ENCODE peak calls at places on chromosomes 16 and 17, in six cellular contexts. X is spleen, V is tibial nerve, K is dorsolateral prefrontal cortex, O is GM06990, E is lower leg skin. S is an unnamed sample.

GRCh38 chr17:283911-284675 is 68.5 kb downstream of the RPH3AL start:
- DNase-seq in O (no peak), V (no peak), K (no peak), X (peak), E (no peak), S (no peak)

GRCh38 chr16:85531516-85531915 is 81.6 kb upstream of the GSE1 start:
- DNase-seq in O (no peak), K (no peak), X (no peak), E (no peak), V (no peak), S (no peak)

GRCh38 chr16:12257926-12258561 is 281.5 kb downstream of the SNX29 start:
- DNase-seq in X (no peak), K (no peak), E (no peak), V (no peak), O (no peak), S (peak)

GRCh38 chr17:69978056-69978646 is 96.9 kb upstream of the KCNJ16 start:
- DNase-seq in K (no peak), E (no peak), X (no peak), O (no peak), V (no peak), S (no peak)

GRCh38 chr16:67990018-67990386 is 9.3 kb downstream of the DPEP2 start:
- DNase-seq in O (no peak), E (no peak), K (no peak), X (no peak), V (no peak), S (no peak)

GRCh38 chr17:79776378-79777165 is 1.4 kb upstream of the CBX2 start:
- DNase-seq in X (no peak), E (no peak), V (no peak), O (no peak), K (no peak), S (no peak)

GRCh38 chr17:82520041-82520910 is 744 bp downstream of the FOXK2 start:
- DNase-seq in K (peak), E (no peak), X (peak), V (no peak), O (peak), S (no peak)

GRCh38 chr17:74249966-74250365 is 24.1 kb upstream of the DNAI2 start:
- DNase-seq in O (no peak), V (no peak), X (no peak), K (peak), E (no peak), S (no peak)

GRCh38 chr17:60598001-60598736 is 1.8 kb upstream of the PPM1D start:
- DNase-seq in K (no peak), X (no peak), V (no peak), E (no peak), O (no peak), S (no peak)

GRCh38 chr17:75908201-75908600 is 3.5 kb upstream of the MRPL38 start:
- DNase-seq in E (peak), K (no peak), X (no peak), O (no peak), V (no peak), S (no peak)

GRCh38 chr16:66608241-66609138 is 4.0 kb downstream of the CMTM3 start:
- DNase-seq in X (peak), K (peak), E (peak), V (peak), O (peak), S (peak)

GRCh38 chr16:49696414-49697101 is 159.4 kb downstream of the ZNF423 start:
- DNase-seq in X (no peak), V (no peak), O (no peak), E (no peak), K (no peak), S (no peak)

GRCh38 chr16:1773703-1774455 is 945 bp upstream of the MRPS34 start:
- DNase-seq in V (no peak), O (no peak), E (no peak), X (no peak), K (no peak), S (peak)

GRCh38 chr17:6548578-6549330 is 7.6 kb downstream of the PITPNM3 start:
- DNase-seq in V (no peak), K (peak), O (no peak), X (no peak), E (no peak), S (no peak)

GRCh38 chr17:31310260-31310659 is 3.6 kb downstream of the EVI2B start:
- DNase-seq in K (no peak), V (no peak), O (no peak), E (no peak), X (no peak), S (no peak)

GRCh38 chr17:72592242-72592966 is 471.6 kb downstream of the SOX9 start:
- DNase-seq in O (peak), X (no peak), V (peak), K (peak), E (peak), S (peak)

GRCh38 chr16:51461255-51461654 is 310.2 kb upstream of the SALL1 start:
- DNase-seq in O (no peak), X (no peak), K (no peak), V (no peak), E (no peak), S (no peak)

GRCh38 chr16:49748322-49748721 is 107.6 kb downstream of the ZNF423 start:
- DNase-seq in X (no peak), V (peak), K (no peak), E (peak), O (no peak), S (no peak)

GRCh38 chr17:41654134-41654907 is 29.9 kb upstream of the KRT17 start:
- DNase-seq in O (no peak), K (no peak), V (no peak), X (peak), E (peak), S (no peak)

GRCh38 chr16:54403580-54403979 is 117.0 kb upstream of the IRX3 start:
- DNase-seq in K (no peak), V (no peak), E (no peak), X (no peak), O (no peak), S (no peak)

GRCh38 chr17:4329838-4330237 is 36.6 kb downstream of the UBE2G1 start:
- DNase-seq in E (no peak), X (no peak), O (no peak), V (no peak), K (no peak), S (no peak)

GRCh38 chr16:86752582-86753175 is 174.3 kb downstream of the FOXL1 start:
- DNase-seq in O (no peak), V (no peak), E (no peak), K (no peak), X (peak), S (no peak)

GRCh38 chr16:29806641-29807425 is 504 bp downstream of the MAZ start:
- DNase-seq in V (no peak), E (no peak), K (no peak), X (peak), O (peak), S (no peak)

GRCh38 chr16:24825696-24826095 is 20.1 kb upstream of the SLC5A11 start:
- DNase-seq in K (no peak), E (no peak), O (no peak), X (no peak), V (no peak), S (no peak)

GRCh38 chr17:5097101-5097834 is 14.4 kb downstream of the ZNF232 start:
- DNase-seq in X (peak), O (no peak), K (peak), E (peak), V (peak), S (no peak)

GRCh38 chr17:49022391-49022941 is 25.3 kb downstream of the IGF2BP1 start:
- DNase-seq in O (no peak), K (no peak), X (no peak), V (no peak), E (no peak), S (no peak)

GRCh38 chr17:19996502-19996901 is 12.7 kb upstream of the SPECC1 start:
- DNase-seq in V (no peak), K (no peak), O (no peak), X (no peak), E (no peak), S (no peak)

GRCh38 chr17:72498671-72499210 is 377.9 kb downstream of the SOX9 start:
- DNase-seq in E (no peak), O (no peak), K (no peak), X (no peak), V (no peak), S (no peak)

GRCh38 chr16:84434800-84435199 is 66.5 kb downstream of the ATP2C2 start:
- DNase-seq in V (no peak), E (no peak), X (no peak), K (no peak), O (no peak), S (peak)

GRCh38 chr16:14300631-14301149 is 229.6 kb downstream of the MRTFB start:
- DNase-seq in X (peak), O (peak), K (peak), E (peak), V (peak), S (peak)

GRCh38 chr16:81455720-81456494 is 11.3 kb downstream of the CMIP start:
- DNase-seq in O (no peak), X (no peak), E (no peak), K (no peak), V (no peak), S (no peak)
- H3K4me3 ChIP-seq in O (no peak), X (no peak), E (no peak), K (no peak), V (no peak), S (no peak)

GRCh38 chr16:70770968-70771552 is 29.9 kb downstream of the VAC14 start:
- DNase-seq in K (peak), E (peak), O (peak), V (peak), X (no peak), S (no peak)
- TF ChIP-seq CTCF in K (peak), E (no peak), O (peak), V (peak), X (peak), S (peak)

DNA sequence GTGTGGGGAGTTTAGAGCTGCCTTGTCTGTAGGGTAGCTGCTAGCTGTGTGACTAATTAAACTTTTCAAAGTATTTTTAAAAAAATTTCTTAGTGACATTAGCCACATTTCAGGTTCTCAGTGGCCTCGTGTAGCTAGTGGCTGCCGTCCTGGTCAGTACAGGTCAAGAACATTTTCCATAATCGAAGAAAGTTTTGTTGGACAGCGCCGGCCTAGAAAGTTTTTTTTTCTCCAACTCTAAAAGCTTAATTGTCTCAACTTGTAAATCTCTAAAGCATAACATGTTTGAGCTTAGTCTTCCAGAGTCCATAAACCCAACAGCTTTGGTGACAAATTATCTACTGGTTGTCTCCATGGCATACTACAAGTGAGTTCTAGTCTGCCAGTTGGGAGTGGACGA is 4.3 kb downstream of the AKAP1 start:
- DNase-seq in V (no peak), K (no peak), E (no peak), O (no peak), X (no peak), S (no peak)
- H3K4me3 ChIP-seq in V (no peak), K (no peak), E (no peak), O (no peak), X (no peak), S (no peak)

DNA sequence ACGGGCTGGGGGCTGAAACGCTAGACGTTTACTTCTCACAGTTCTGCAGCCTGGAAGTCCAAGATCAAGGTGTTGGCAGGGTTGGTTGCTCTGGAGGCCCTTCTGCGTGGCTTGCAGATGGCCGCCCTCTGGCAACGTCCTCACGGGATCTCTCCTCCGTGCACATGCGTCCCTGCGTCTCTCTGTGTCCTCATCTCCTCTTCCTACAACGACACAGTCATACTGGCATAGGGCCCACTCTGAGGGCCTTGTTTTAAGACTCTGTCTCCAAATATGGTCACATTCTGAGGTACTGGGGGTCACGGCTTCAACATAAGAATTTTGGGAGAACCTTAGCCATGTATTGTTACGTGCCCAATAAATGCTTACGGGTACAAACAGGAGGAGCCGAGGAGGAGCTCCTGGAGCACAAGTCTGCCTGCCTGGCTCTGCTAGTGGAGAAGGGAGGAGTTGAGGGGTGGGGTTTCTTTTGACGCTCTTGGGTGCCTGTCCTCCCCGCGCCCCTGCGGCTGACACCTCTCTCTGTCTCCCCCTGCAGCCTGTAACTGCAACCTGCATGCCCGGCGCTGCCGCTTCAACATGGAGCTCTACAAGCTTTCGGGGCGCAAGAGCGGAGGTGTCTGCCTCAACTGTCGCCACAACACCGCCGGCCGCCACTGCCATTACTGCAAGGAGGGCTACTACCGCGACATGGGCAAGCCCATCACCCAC is 141.1 kb downstream of the NTN1 start:
- DNase-seq in E (no peak), V (peak), K (no peak), X (no peak), O (no peak), S (no peak)
- TF ChIP-seq CTCF in E (no peak), V (no peak), K (no peak), X (no peak), O (no peak), S (peak)

DNA sequence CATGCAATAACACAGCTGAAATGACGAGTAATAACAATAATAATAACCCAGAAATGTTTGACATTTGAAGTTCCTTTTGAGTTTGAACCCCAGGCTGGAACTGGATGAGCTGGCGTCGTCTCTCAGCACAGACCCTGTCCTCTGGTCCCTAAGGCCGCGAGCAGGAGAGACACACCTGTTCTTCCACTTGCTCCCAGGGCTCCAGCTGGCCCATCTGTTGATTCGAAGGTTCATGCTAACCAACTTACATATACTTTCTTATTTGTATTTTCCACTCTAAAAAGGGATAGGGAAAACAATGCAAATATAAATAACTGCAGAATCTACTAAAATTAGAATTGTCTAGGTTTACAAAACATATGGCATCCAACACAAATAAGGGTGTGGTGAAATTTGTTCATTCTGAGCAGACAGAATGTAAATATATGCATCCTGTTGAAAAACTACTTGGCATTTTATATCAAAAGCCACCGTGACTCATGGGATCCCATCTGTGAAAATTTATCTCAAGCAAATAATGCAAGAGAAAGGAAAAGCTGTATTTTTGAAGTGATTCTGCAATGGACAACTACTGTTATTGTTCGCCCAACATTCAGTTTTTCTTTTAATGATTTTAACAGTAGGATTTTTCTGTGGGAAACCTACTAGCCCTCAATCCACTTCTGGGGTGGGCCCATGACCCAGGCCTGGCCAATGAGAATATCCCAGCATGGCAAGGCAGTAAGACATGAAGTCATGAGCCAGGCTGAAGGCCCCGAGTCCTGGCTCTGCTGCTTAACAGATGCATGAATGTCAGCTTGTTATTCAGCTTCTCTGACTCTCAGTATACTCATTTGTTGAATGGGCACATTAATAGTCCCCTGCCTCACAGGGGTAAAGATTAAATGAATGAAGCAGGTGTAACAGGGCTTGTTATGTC is 13.2 kb upstream of the RGS9 start:
- DNase-seq in V (no peak), E (no peak), O (no peak), K (no peak), X (no peak), S (no peak)
- H3K4me3 ChIP-seq in V (peak), E (no peak), O (no peak), K (peak), X (peak), S (no peak)

GRCh38 chr17:34024303-34025178 is 230.5 kb upstream of the CCL2 start:
- DNase-seq in E (no peak), K (peak), V (no peak), O (no peak), X (no peak), S (no peak)

GRCh38 chr17:34025179-34025551 is 229.9 kb upstream of the CCL2 start:
- DNase-seq in O (no peak), V (no peak), K (no peak), E (no peak), X (no peak), S (no peak)
- TF ChIP-seq CTCF in O (peak), V (no peak), K (no peak), E (no peak), X (no peak), S (no peak)

DNA sequence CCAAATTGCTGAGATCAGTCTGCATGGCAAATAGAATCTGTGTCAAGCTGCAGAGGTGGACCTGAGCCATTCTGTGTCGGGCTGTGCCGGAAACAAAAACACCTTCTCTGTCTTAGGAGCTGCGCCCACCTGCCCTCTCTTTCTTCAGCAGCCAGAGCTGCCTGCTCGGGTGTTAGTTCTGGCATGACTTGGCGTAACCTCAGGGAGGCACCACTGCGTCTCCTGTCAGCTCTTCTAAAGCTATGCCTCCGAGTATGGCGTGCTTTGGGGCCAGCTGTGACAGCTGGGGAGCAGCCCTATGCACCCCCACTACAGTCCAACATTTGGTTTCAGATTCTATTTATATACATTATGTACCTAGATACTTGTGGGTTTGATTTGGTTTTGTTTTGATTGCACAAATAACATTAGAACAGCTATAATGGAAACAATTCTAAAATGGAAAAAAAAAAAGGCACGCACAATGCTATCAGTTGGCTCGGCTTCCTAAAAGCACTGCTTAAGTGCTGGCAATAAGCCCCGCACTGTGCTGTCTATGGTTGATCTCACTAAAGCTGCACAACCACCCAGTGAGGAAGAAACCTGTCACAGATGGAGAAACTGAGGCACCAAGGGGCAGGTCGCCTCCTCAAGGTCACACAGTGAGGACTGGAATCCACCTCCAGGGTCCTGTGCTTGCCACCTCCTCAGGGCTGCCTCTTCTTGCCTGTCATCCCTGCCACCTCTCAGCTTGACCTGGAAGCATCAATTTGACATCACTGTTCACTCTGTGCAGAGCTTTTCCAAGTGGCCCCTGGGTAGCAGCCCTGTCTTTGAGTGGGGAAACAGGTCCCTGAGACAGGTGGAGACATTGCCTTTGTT is 18.7 kb upstream of the ADGRG1 start:
- DNase-seq in O (peak), X (peak), V (no peak), K (no peak), E (peak), S (no peak)
- H3K4me3 ChIP-seq in O (peak), X (no peak), V (no peak), K (no peak), E (no peak), S (no peak)

DNA sequence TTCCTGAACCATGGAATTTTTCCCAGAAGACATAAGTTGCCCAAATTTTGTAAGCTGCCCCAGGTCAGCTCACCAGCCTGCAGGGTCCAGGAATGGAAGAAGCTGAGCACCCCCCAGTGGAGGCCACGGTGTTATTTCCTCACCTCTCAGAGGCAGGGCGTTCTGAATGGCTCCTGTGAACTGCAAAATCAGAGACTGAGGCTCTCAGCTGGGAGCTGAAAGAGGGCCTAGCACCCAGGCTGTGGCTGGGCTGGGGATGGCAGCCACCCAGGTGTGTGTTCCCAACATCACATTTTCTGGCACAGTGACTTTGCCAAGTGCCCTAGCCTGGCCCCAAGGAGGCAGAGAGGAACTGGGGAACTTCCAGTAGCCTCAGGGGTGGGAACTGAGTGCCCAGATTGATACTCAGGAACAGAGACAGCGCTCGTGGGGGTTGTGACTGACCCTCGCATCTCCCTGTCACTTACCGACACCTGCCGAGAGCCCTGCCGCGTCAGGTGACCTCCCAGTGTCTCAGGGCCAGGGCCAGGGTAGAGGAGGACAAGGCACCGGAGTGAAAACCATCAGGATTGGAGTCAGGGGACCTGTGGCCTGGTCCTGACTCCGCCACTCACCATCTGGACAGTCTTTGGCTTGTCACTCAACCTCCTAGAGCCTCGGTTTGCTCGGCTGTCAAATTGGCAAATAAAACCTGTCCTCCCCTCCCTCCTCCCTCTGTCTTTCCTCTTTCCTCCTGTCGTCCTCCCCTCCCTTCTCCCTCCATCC is 11.3 kb downstream of the CACNG4 start:
- DNase-seq in X (no peak), V (no peak), O (no peak), E (no peak), K (no peak), S (no peak)
- TF ChIP-seq CTCF in X (no peak), V (no peak), O (peak), E (no peak), K (no peak), S (peak)

S was measured in LNCaP clone FGC.